ENCODE peak calls at places on chromosomes 11 and 22, in eight cellular contexts. C, H, N, M, O, A, B and T are unnamed samples.

GRCh38 chr11:63917685-63918523 is 940 bp upstream of the RCOR2 start:
- DNase-seq in N (no peak), O (peak), B (no peak), C (peak), A (no peak), M (peak), H (peak), T (peak)

GRCh38 chr22:22906907-22907550 is 19.4 kb downstream of the IGLL5 start:
- DNase-seq in H (no peak), M (no peak), N (no peak), B (no peak), C (no peak), O (no peak), A (no peak), T (no peak)

GRCh38 chr11:35088676-35089075 is 50.3 kb upstream of the CD44 start:
- DNase-seq in B (no peak), H (no peak), N (no peak), M (no peak), C (no peak), O (no peak), A (no peak), T (no peak)

GRCh38 chr11:1755344-1756023 is 5.1 kb upstream of the IFITM10 start:
- DNase-seq in N (peak), M (no peak), C (peak), A (no peak), B (no peak), O (no peak), H (peak), T (peak)

GRCh38 chr11:73651661-73652045 is 5.3 kb downstream of the PLEKHB1 start:
- DNase-seq in O (no peak), C (no peak), A (no peak), N (no peak), M (no peak), H (no peak), B (no peak), T (no peak)

GRCh38 chr11:17012179-17012578 is 2.0 kb downstream of the PLEKHA7 start:
- DNase-seq in O (no peak), C (no peak), M (no peak), B (no peak), A (no peak), N (no peak), H (no peak), T (no peak)

GRCh38 chr11:130023204-130023603 is 20.6 kb upstream of the PRDM10 start:
- DNase-seq in H (no peak), O (no peak), C (no peak), A (peak), B (no peak), M (peak), N (no peak), T (no peak)

GRCh38 chr11:114158886-114159285 is 99.4 kb downstream of the ZBTB16 start:
- DNase-seq in A (no peak), H (no peak), O (no peak), N (no peak), C (no peak), M (no peak), B (no peak), T (no peak)

GRCh38 chr11:46277313-46277622 is 194 bp upstream of the CREB3L1 start:
- DNase-seq in M (no peak), O (peak), H (no peak), C (no peak), N (no peak), A (peak), B (no peak), T (no peak)

GRCh38 chr11:45400594-45400993 is 114.5 kb upstream of the SYT13 start:
- DNase-seq in O (no peak), M (no peak), H (no peak), A (peak), N (no peak), C (no peak), B (no peak), T (no peak)